ENCODE peak calls at places on chromosomes 6 and 20, in four cellular contexts. R is fibroblast of mammary gland, G is endodermal cell, Y is lower leg skin. H is an unnamed sample.
A peak's percentile ranks its signal among the peaks of the same experiment; 100 is the strongest.

GRCh38 chr6:150565945-150566344 is 33.7 kb upstream of the PLEKHG1 start:
- DNase-seq in R (no peak), G (no peak), Y (no peak), H (no peak)

GRCh38 chr6:23343610-23344306 is 774.4 kb downstream of the HDGFL1 start:
- DNase-seq in R (no peak), G (no peak), Y (no peak), H (no peak)

GRCh38 chr6:4299476-4299875 is 164.1 kb upstream of the ECI2 start:
- DNase-seq in R (no peak), G (no peak), Y (no peak), H (peak; percentile 24)

GRCh38 chr6:110618591-110619267 is 142.3 kb upstream of the SLC22A16 start:
- DNase-seq in R (peak; percentile 23), G (peak; percentile 63), Y (no peak), H (peak; percentile 18)

GRCh38 chr6:70411948-70412796 is 1.1 kb upstream of the FAM135A start:
- DNase-seq in R (no peak), G (no peak), Y (no peak), H (no peak)

GRCh38 chr20:45449528-45449927 is 20.0 kb upstream of the WFDC2 start:
- DNase-seq in R (no peak), G (no peak), Y (no peak), H (no peak)

GRCh38 chr6:35919085-35919826 is 1.6 kb downstream of the SRPK1 start:
- DNase-seq in R (peak; percentile 49), G (no peak), Y (no peak), H (peak; percentile 52)

GRCh38 chr6:4055420-4056041 is 23.4 kb downstream of the FAM217A start:
- DNase-seq in R (peak; percentile 89), G (no peak), Y (no peak), H (peak; percentile 82)

GRCh38 chr20:56801991-56802740 is 173.1 kb downstream of the TFAP2C start:
- DNase-seq in R (peak; percentile 65), G (no peak), Y (no peak), H (peak; percentile 27)

GRCh38 chr20:33559994-33560393 is 70.1 kb downstream of the CBFA2T2 start:
- DNase-seq in R (no peak), G (no peak), Y (no peak), H (no peak)

GRCh38 chr6:13445005-13445743 is 42.2 kb downstream of the GFOD1 start:
- DNase-seq in R (peak; percentile 47), G (peak; percentile 68), Y (peak; percentile 92), H (peak; percentile 65)

GRCh38 chr6:161200610-161201201 is 73.2 kb downstream of the AGPAT4 start:
- DNase-seq in R (no peak), G (no peak), Y (no peak), H (no peak)

GRCh38 chr6:33423777-33424176 is 3.9 kb downstream of the SYNGAP1 start:
- DNase-seq in R (no peak), G (no peak), Y (no peak), H (no peak)

GRCh38 chr6:168506460-168506859 is 65.5 kb downstream of the SMOC2 start:
- DNase-seq in R (no peak), G (no peak), Y (no peak), H (no peak)

GRCh38 chr6:34565722-34566137 is 9.6 kb upstream of the SPDEF start:
- DNase-seq in R (no peak), G (no peak), Y (no peak), H (no peak)

GRCh38 chr6:168956141-168956838 is 297.4 kb downstream of the THBS2 start:
- DNase-seq in R (peak; percentile 43), G (no peak), Y (no peak), H (no peak)

GRCh38 chr20:219290-220115 is 7.6 kb upstream of the DEFB129 start:
- DNase-seq in R (peak; percentile 20), G (peak; percentile 69), Y (no peak), H (peak; percentile 21)

GRCh38 chr20:10855778-10856177 is 182.0 kb upstream of the JAG1 start:
- DNase-seq in R (no peak), G (no peak), Y (no peak), H (no peak)
- TF ChIP-seq CTCF in R (no peak), G (no peak), Y (no peak), H (no peak)

GRCh38 chr20:37524221-37524700 is 3.2 kb downstream of the NNAT start:
- DNase-seq in R (no peak), G (peak; percentile 33), Y (peak; percentile 82), H (no peak)

GRCh38 chr20:37526839-37527637 is 638 bp downstream of the BLCAP start:
- DNase-seq in R (peak; percentile 30), G (peak; percentile 59), Y (peak; percentile 85), H (peak; percentile 40)

GRCh38 chr20:37524859-37525708 is 2.6 kb downstream of the BLCAP start:
- DNase-seq in R (peak; percentile 25), G (peak; percentile 31), Y (peak; percentile 70), H (no peak)

GRCh38 chr20:37526238-37526838 is 1.3 kb downstream of the BLCAP start:
- DNase-seq in R (peak; percentile 40), G (peak; percentile 94), Y (peak; percentile 88), H (peak; percentile 60)

DNA sequence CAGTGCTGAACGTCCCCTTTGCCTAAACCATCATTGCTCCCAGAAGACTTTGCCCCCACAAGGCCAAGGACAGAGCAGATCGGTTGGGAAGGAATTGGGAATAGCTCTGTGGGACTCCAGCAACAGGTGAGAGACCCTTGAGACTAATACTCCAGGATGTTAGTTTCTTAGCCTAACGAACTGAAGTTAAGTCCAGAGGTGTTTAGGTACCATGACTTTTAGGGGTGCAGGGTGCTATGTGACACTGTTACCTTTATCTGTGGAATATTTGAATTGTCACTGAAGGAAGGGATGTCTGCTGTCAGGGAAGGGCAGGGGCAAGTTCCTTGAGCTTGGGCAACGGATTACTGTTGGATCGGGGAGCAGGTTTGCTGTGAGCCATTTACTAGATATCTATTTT is 1.9 kb downstream of the BLCAP start:
- DNase-seq in R (no peak), G (peak; percentile 43), Y (peak; percentile 77), H (no peak)
- H3K4me3 ChIP-seq in R (no peak overlapping the region), G (peak overlapping the region; percentile 98), Y (no peak overlapping the region), H (peak overlapping the region; percentile 98)

DNA sequence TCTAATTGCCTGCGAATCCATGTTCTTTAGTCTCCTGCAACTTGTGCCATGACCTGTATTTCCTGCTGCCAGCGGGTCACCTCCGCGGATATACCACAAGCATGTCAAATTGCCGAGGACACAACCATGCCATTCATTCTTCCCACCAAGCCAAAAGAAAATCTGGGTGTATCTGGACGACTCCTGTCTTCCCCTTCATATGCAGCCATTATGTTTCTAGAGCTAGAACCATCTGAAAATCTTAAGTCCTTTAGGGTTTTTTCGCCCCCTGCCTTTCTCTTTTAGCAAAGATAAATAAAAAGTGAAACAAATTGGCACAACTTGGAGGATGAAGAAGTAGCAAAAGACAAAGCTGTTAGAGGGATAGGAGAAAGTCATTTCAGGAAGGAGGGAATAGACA is 242.6 kb downstream of the ARID1B start:
- DNase-seq in R (peak; percentile 38), G (no peak), Y (no peak), H (peak; percentile 25)
- TF ChIP-seq CTCF in R (no peak), G (no peak), Y (no peak), H (no peak)

GRCh38 chr6:39932386-39932785 is 1.9 kb downstream of the MOCS1 start:
- DNase-seq in R (no peak), G (no peak), Y (no peak), H (no peak)

GRCh38 chr6:39930540-39930939 is 3.7 kb downstream of the MOCS1 start:
- DNase-seq in R (no peak), G (no peak), Y (no peak), H (no peak)

GRCh38 chr6:39931607-39932006 is 2.7 kb downstream of the MOCS1 start:
- DNase-seq in R (no peak), G (no peak), Y (no peak), H (no peak)

GRCh38 chr6:39934060-39934757 is at the start of gene MOCS1:
- DNase-seq in R (peak; percentile 66), G (peak; percentile 94), Y (peak; percentile 96), H (peak; percentile 71)

DNA sequence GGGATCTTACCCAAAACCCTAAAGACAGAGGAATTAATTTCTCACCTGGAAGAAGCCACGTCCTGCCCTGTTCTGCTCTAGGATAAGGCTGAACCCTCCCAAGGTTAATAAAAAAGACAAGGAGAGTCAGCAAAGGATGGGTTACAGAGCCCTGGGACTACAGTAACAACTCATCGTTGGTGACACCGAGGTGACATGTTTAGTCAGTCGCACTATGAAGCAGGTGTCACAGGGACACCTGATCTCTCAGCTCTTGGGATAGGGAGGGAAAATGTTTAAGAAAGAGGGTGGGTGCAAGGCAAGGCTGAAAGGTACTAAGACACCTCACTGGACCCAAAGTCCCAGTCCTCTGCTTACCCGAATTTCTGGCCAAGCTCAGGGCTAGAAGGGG is 598 bp downstream of the MOCS1 start:
- DNase-seq in R (no peak), G (no peak), Y (no peak), H (no peak)
- H3K4me3 ChIP-seq in R (peak overlapping the region; percentile 80), G (peak overlapping the region; percentile 89), Y (peak overlapping the region; percentile 62), H (peak overlapping the region; percentile 79)

GRCh38 chr6:152271681-152272464 is 365.3 kb downstream of the SYNE1 start:
- DNase-seq in R (peak; percentile 71), G (no peak), Y (no peak), H (peak; percentile 57)
- TF ChIP-seq CTCF in R (no peak), G (peak; percentile 20), Y (no peak), H (no peak)

GRCh38 chr20:23024701-23025100 is 10.4 kb upstream of the SSTR4 start:
- DNase-seq in R (no peak), G (no peak), Y (no peak), H (peak; percentile 64)
- H3K4me3 ChIP-seq in R (no peak overlapping the region), G (no peak overlapping the region), Y (no peak overlapping the region), H (no peak overlapping the region)

DNA sequence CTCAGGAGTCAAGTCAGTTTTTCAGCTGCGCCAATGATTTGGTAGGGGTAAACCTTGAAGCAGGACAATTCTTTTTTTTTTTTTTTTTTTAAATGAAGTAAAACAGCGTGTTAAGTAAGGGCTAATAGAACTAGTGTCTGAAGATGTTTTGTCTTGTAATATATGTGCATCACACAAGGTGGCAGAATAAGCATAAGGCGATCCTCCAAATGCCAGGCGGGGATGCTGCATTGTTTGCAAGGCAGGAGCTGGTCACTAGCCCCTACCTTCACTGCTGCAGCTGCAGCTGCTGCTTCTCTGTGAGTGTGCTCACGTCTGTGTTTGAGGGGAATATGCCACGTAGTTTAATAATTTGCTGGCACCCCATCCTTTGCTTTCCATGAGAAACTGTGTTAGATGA is 272.7 kb upstream of the MAP3K7 start:
- DNase-seq in R (no peak), G (no peak), Y (no peak), H (no peak)
- TF ChIP-seq CTCF in R (no peak), G (peak; percentile 22), Y (no peak), H (no peak)

GRCh38 chr6:166097914-166098522 is 69.6 kb downstream of the TBXT start:
- DNase-seq in R (peak; percentile 66), G (peak; percentile 97), Y (no peak), H (peak; percentile 87)
- H3K4me3 ChIP-seq in R (peak overlapping the region; percentile 33), G (peak overlapping the region; percentile 71), Y (no peak overlapping the region), H (peak overlapping the region; percentile 48)

DNA sequence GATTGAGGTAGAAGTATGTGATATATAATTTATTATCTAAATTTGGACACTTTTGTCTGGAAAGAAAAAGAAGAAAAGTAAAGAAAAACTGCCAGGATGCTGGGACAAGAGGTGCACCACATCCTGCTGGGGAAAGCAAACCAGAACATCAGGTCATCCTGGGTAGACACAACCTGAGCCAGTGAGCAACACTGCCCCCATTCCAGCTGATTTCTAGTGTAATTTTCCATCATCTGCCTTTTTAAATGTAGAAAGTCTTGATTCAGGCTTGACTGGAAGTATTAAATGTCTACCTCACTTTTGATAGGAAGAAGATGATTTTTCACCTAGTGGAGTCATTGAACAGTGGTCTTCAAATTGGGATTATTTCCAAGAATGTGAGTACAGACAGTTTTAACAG is 1164.5 kb upstream of the CITED2 start:
- DNase-seq in R (peak; percentile 28), G (no peak), Y (no peak), H (no peak)
- TF ChIP-seq CTCF in R (no peak), G (peak; percentile 25), Y (no peak), H (no peak)

GRCh38 chr6:137000825-137001224 is 43.9 kb downstream of the IL20RA start:
- DNase-seq in R (peak; percentile 10), G (no peak), Y (no peak), H (no peak)
- H3K4me3 ChIP-seq in R (no peak overlapping the region), G (no peak overlapping the region), Y (no peak overlapping the region), H (no peak overlapping the region)